ENCODE peak calls at places on chromosomes 5 and 9, in eight cellular contexts. R is transverse colon, F is IMR-90, C is psoas muscle, P is colonic mucosa, J is astrocyte of the cerebellum, Q is left ventricle myocardium inferior, B is breast epithelium. G is an unnamed sample.

GRCh38 chr5:162196351-162196750 is 128.8 kb downstream of the GABRG2 start:
- DNase-seq in C (no peak), J (no peak), Q (no peak), P (no peak), B (no peak), F (no peak), R (no peak), G (no peak)

GRCh38 chr5:102753889-102754498 is 1.1 kb upstream of the PAM start:
- DNase-seq in J (no peak), B (no peak), R (no peak), Q (no peak), P (peak), F (no peak), C (peak), G (no peak)

GRCh38 chr5:36418172-36418979 is 116.7 kb upstream of the RANBP3L start:
- DNase-seq in B (no peak), P (no peak), J (no peak), F (no peak), R (no peak), C (no peak), Q (no peak), G (no peak)

GRCh38 chr5:60545526-60545925 is 154.4 kb downstream of the DEPDC1B start:
- DNase-seq in R (no peak), J (no peak), F (no peak), B (no peak), C (no peak), P (no peak), Q (no peak), G (no peak)

GRCh38 chr5:148063861-148064260 is at the start of gene SPINK5:
- DNase-seq in B (no peak), J (no peak), P (no peak), Q (no peak), F (no peak), R (no peak), C (no peak), G (no peak)

GRCh38 chr5:98635631-98636030 is 137.8 kb upstream of the RGMB start:
- DNase-seq in B (no peak), F (peak), P (no peak), R (no peak), C (no peak), J (no peak), Q (no peak), G (peak)

GRCh38 chr9:114310471-114311450 is 12.1 kb upstream of the ORM1 start:
- DNase-seq in J (no peak), P (peak), C (no peak), B (peak), R (no peak), Q (no peak), F (no peak), G (no peak)

GRCh38 chr5:142491260-142491659 is 166.4 kb upstream of the SPRY4 start:
- DNase-seq in P (no peak), F (no peak), C (no peak), B (no peak), J (no peak), Q (no peak), R (no peak), G (no peak)

GRCh38 chr9:73137914-73138313 is 13.8 kb upstream of the ANXA1 start:
- DNase-seq in Q (no peak), R (no peak), B (no peak), P (no peak), C (no peak), F (no peak), J (no peak), G (peak)

GRCh38 chr5:73789851-73790281 is 163.9 kb downstream of the ARHGEF28 start:
- DNase-seq in P (no peak), Q (no peak), R (no peak), C (no peak), F (no peak), J (no peak), B (no peak), G (peak)

GRCh38 chr5:172362755-172363154 is 79.2 kb upstream of the UBTD2 start:
- DNase-seq in R (no peak), C (no peak), P (no peak), Q (no peak), J (no peak), F (peak), B (no peak), G (peak)

GRCh38 chr5:136149891-136150290 is 17.2 kb downstream of the SMAD5 start:
- DNase-seq in B (no peak), R (no peak), C (no peak), F (no peak), Q (no peak), P (no peak), J (no peak), G (peak)

GRCh38 chr5:179803651-179804598 is 2.7 kb downstream of the MGAT4B start:
- DNase-seq in Q (no peak), P (peak), F (peak), B (no peak), C (no peak), R (no peak), J (no peak), G (no peak)

GRCh38 chr9:94002316-94003140 is 47.4 kb upstream of the BARX1 start:
- DNase-seq in C (no peak), J (peak), R (peak), B (no peak), Q (no peak), F (peak), P (peak), G (peak)

GRCh38 chr9:70813141-70813540 is 308.3 kb downstream of the TRPM3 start:
- DNase-seq in Q (no peak), C (no peak), P (no peak), J (no peak), B (no peak), F (no peak), R (no peak), G (no peak)

GRCh38 chr5:91311697-91312501 is 71.2 kb downstream of the ARRDC3 start:
- DNase-seq in F (peak), B (no peak), R (peak), C (peak), P (peak), Q (peak), J (peak), G (peak)

GRCh38 chr5:142118421-142118686 is 9.8 kb downstream of the NDFIP1 start:
- DNase-seq in J (no peak), P (no peak), C (no peak), B (no peak), F (no peak), R (no peak), Q (no peak), G (no peak)

GRCh38 chr9:1207681-1208080 is 157.5 kb downstream of the DMRT2 start:
- DNase-seq in R (no peak), J (no peak), P (no peak), Q (no peak), B (no peak), C (no peak), F (peak), G (no peak)

GRCh38 chr9:114771901-114772300 is 33.9 kb downstream of the TNFSF15 start:
- DNase-seq in Q (no peak), P (no peak), F (no peak), R (no peak), B (no peak), C (no peak), J (peak), G (no peak)

GRCh38 chr5:41406944-41407343 is 103.5 kb downstream of the PLCXD3 start:
- DNase-seq in Q (no peak), B (no peak), R (no peak), P (no peak), F (no peak), C (no peak), J (no peak), G (no peak)

GRCh38 chr9:113579270-113580040 is 115.9 kb downstream of the RGS3 start:
- DNase-seq in Q (peak), C (no peak), J (no peak), B (no peak), P (no peak), R (peak), F (peak), G (no peak)

GRCh38 chr9:21856301-21857094 is 54.1 kb downstream of the MTAP start:
- DNase-seq in P (no peak), R (no peak), Q (no peak), C (no peak), J (no peak), F (peak), B (no peak), G (peak)

GRCh38 chr5:65809817-65810531 is 88.0 kb downstream of the NLN start:
- DNase-seq in Q (peak), J (peak), R (peak), C (peak), F (peak), P (peak), B (no peak), G (peak)

GRCh38 chr5:150497274-150497988 is 10.5 kb upstream of the NDST1 start:
- DNase-seq in F (peak), P (no peak), Q (peak), J (no peak), R (no peak), C (peak), B (peak), G (peak)
- H3K4me3 ChIP-seq in F (peak), P (no peak), Q (no peak), J (no peak), R (no peak), C (no peak), B (no peak), G (peak)

GRCh38 chr5:27240791-27241190 is 202.4 kb upstream of the CDH9 start:
- DNase-seq in R (no peak), J (no peak), Q (no peak), B (no peak), P (no peak), C (no peak), F (no peak), G (no peak)

GRCh38 chr5:27242258-27242626 is 203.9 kb upstream of the CDH9 start:
- DNase-seq in B (no peak), R (no peak), Q (no peak), C (no peak), P (no peak), J (no peak), F (no peak), G (no peak)

GRCh38 chr5:27241564-27242257 is 203.3 kb upstream of the CDH9 start:
- DNase-seq in P (no peak), B (no peak), Q (no peak), R (no peak), J (peak), C (no peak), F (peak), G (peak)
- TF ChIP-seq CTCF in P (no peak), B (peak), Q (no peak), R (no peak), J (peak), C (no peak), F (peak), G (peak)

GRCh38 chr9:92476962-92477361 is 5.3 kb downstream of the ASPN start:
- DNase-seq in B (no peak), P (no peak), Q (no peak), J (no peak), F (no peak), C (no peak), R (no peak), G (no peak)

GRCh38 chr9:92480332-92480771 is 2.0 kb downstream of the ASPN start:
- DNase-seq in B (no peak), P (no peak), C (no peak), F (peak), Q (no peak), J (no peak), R (no peak), G (peak)

GRCh38 chr9:92474569-92474968 is 7.7 kb downstream of the ASPN start:
- DNase-seq in Q (no peak), J (no peak), F (no peak), B (no peak), C (no peak), R (no peak), P (no peak), G (no peak)
- H3K4me3 ChIP-seq in Q (no peak), J (no peak), F (no peak), B (no peak), C (no peak), R (no peak), P (no peak), G (no peak)

DNA sequence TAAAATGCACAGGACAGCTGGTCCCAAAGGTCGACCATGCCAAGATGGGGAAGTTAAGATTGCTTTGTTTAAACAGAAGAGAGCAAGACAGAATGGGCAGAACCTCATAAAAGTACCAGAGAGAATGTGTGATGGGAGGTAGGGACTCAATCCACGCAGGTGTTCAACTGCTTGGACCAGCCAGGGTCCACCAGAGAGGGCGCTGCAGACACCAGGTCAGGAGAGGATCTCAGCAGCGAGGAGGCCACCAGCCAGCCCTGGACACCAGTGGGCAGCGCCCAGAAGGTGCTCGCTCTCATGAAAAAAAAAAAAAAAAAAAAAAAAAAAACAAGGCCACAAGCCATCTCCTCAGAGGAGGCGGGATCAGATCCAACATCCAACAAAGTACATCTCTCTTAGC is 81.8 kb downstream of the SHC3 start:
- DNase-seq in B (no peak), F (no peak), J (no peak), Q (no peak), P (no peak), R (no peak), C (no peak), G (no peak)
- TF ChIP-seq CTCF in B (no peak), F (no peak), J (no peak), Q (no peak), P (no peak), R (no peak), C (no peak), G (peak)

DNA sequence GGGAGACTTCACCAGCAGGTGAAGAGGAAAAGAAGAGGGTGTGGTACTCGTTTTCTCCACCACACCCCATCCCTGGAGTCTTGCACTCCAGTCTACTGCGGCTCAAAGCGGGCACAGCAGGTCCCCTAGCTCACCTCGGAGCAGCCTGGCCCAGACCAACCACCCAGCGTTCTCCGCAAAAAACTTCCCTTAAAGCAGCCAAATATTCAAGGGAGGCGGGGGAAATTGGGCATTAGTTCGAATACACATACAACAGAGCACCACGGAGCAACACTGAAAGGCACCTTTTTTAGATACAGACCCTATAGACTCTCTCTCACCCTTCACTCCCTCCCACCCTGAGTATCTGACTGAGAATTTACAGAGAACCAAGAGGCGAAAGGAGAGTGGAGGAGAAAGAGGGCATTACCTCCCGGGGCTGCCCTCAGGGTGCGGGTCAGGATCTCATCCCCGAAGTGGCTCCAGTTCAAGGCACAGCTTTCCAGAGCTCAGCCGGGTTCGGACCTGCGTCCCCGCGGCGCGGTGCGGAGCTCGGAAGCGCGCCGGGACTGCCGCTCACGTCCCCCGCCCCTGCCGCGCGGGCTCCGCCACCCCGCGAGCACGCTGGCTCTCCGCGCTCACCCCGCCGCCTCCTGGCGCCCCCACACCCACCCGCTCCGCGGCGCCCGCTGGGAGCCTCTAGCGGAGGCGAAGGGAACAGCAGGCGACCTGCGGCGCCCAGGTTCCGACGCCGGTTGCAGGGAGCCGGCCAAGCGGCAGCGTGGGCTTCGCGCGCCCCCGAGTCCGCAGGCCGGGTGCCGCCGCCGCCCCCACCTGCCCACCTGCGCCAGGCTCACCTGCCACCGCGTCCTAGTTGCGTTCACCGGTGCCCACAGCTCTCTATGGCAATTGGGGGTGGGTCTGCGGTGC is 1638.7 kb upstream of the C9orf72 start:
- DNase-seq in P (peak), J (no peak), C (peak), F (no peak), R (peak), B (no peak), Q (no peak), G (peak)
- H3K4me3 ChIP-seq in P (peak), J (peak), C (peak), F (no peak), R (peak), B (peak), Q (peak), G (peak)

DNA sequence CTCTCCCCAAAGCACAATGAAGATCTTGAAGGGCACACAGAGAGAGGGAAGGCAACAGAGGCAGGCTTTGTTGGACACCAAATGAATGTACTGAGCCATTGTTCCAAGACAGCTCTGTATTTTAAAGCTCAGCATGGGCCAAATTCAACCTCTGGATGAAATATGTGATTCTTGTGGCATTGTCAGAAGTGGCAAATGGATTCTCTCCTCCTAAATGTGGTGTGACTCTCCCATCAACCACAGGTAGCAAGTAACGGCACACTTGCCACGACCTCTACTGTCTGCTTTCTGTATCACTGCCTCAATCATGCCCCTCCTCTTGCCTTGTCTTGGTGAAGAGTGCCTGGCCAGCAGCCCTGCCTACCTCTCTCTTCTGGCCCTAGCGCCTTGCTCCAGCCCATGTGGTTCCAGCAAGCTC is 6.1 kb upstream of the MOB3B start:
- DNase-seq in P (no peak), C (no peak), F (no peak), B (no peak), R (no peak), Q (no peak), J (no peak), G (no peak)
- TF ChIP-seq CTCF in P (no peak), C (no peak), F (no peak), B (no peak), R (no peak), Q (no peak), J (peak), G (no peak)

DNA sequence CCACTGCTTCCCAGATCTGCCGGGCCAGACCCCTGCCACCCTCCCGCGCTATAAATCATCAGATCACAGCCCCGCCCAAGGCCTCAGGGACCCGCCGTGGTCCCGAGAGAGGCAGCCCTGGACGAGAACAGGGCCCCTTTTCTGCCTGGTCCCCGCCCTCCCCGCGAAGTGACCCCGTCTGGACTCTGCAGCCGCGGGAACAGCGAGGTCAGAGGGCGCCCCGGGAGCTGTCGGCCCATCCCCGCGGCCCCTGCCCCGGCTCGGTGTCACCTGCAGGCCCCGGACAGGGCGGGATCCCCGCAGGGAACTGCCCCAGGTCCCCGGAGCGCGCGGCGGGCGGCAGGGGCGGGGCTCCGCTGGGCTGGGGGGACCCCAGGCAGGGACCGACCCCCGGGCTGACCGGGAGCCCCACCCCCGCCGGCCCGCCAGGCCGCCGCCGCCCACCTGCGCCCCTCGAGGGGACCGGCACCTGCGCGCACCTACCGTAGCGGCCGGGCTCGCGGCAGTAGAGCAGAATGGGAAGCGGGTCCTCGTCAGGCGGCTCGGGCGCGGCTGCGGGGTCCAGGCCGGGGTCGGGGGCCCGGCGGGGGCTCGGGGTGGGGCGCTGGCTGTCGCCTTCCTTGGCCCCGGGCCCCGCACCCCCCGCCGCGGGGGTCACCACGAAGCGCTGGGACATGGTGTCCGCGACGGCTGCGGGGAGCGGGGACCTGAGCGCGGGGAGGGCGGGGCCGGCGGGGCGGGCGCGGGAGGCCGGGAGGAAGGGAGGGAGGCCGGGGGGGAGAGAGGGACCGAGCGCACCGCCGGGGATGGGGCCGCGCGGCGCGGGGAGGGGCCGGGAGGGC is 43.5 kb upstream of the SLC12A7 start:
- DNase-seq in F (no peak), Q (no peak), R (no peak), P (no peak), C (no peak), J (no peak), B (no peak), G (no peak)
- H3K4me3 ChIP-seq in F (no peak), Q (peak), R (peak), P (no peak), C (peak), J (no peak), B (peak), G (no peak)

G was measured in fibroblast of the aortic adventitia.